ENCODE peak calls at places on chromosomes 13 and 19, in five cellular contexts. One of them, this sample, is unnamed.

GRCh38 chr13:99265823-99266426 is 7.7 kb upstream of the GPR18 start:
- DNase-seq in activated T-helper 1 cell treated with anti-CD3 and anti-CD28 coated beads, Interleukin-12 subunit alpha, Interleukin-12 subunit beta, Interleukin-2, Interleukin-4 antibody, amounts not matched to agents 30 ng/mL and 10 ng/mL and 1 ng/mL, durations not matched to agents 14 hours and 24 hours and 36 hours: no peak
- DNase-seq in NCI-H2081: peak
- DNase-seq in iris pigment epithelial cell: peak
- DNase-seq in Daoy: peak
- DNase-seq in this sample: peak

GRCh38 chr19:27805848-27806247 is 1407.1 kb downstream of the UQCRFS1 start:
- DNase-seq in Daoy: no peak
- DNase-seq in iris pigment epithelial cell: no peak
- DNase-seq in activated T-helper 1 cell treated with anti-CD3 and anti-CD28 coated beads, Interleukin-12 subunit alpha, Interleukin-12 subunit beta, Interleukin-2, Interleukin-4 antibody, amounts not matched to agents 30 ng/mL and 10 ng/mL and 1 ng/mL, durations not matched to agents 14 hours and 24 hours and 36 hours: no peak
- DNase-seq in NCI-H2081: no peak
- DNase-seq in this sample: no peak

GRCh38 chr13:50650478-50650877 is 193.0 kb downstream of the DLEU7 start:
- DNase-seq in activated T-helper 1 cell treated with anti-CD3 and anti-CD28 coated beads, Interleukin-12 subunit alpha, Interleukin-12 subunit beta, Interleukin-2, Interleukin-4 antibody, amounts not matched to agents 30 ng/mL and 10 ng/mL and 1 ng/mL, durations not matched to agents 14 hours and 24 hours and 36 hours: no peak
- DNase-seq in NCI-H2081: no peak
- DNase-seq in Daoy: no peak
- DNase-seq in iris pigment epithelial cell: no peak
- DNase-seq in this sample: no peak

GRCh38 chr13:23856008-23856750 is 33.0 kb downstream of the MIPEP start:
- DNase-seq in activated T-helper 1 cell treated with anti-CD3 and anti-CD28 coated beads, Interleukin-12 subunit alpha, Interleukin-12 subunit beta, Interleukin-2, Interleukin-4 antibody, amounts not matched to agents 30 ng/mL and 10 ng/mL and 1 ng/mL, durations not matched to agents 14 hours and 24 hours and 36 hours: no peak
- DNase-seq in Daoy: no peak
- DNase-seq in iris pigment epithelial cell: no peak
- DNase-seq in NCI-H2081: no peak
- DNase-seq in this sample: no peak

GRCh38 chr19:42386974-42387707 is 3.0 kb downstream of the CNFN start:
- DNase-seq in iris pigment epithelial cell: peak
- DNase-seq in NCI-H2081: peak
- DNase-seq in activated T-helper 1 cell treated with anti-CD3 and anti-CD28 coated beads, Interleukin-12 subunit alpha, Interleukin-12 subunit beta, Interleukin-2, Interleukin-4 antibody, amounts not matched to agents 30 ng/mL and 10 ng/mL and 1 ng/mL, durations not matched to agents 14 hours and 24 hours and 36 hours: peak
- DNase-seq in Daoy: peak
- DNase-seq in this sample: peak

GRCh38 chr13:36146513-36147276 is 15.5 kb upstream of the DCLK1 start:
- DNase-seq in iris pigment epithelial cell: peak
- DNase-seq in NCI-H2081: no peak
- DNase-seq in Daoy: no peak
- DNase-seq in activated T-helper 1 cell treated with anti-CD3 and anti-CD28 coated beads, Interleukin-12 subunit alpha, Interleukin-12 subunit beta, Interleukin-2, Interleukin-4 antibody, amounts not matched to agents 30 ng/mL and 10 ng/mL and 1 ng/mL, durations not matched to agents 14 hours and 24 hours and 36 hours: no peak
- DNase-seq in this sample: no peak

GRCh38 chr13:46622918-46623256 is 69.9 kb downstream of the LRCH1 start:
- DNase-seq in Daoy: peak
- DNase-seq in NCI-H2081: peak
- DNase-seq in iris pigment epithelial cell: peak
- DNase-seq in activated T-helper 1 cell treated with anti-CD3 and anti-CD28 coated beads, Interleukin-12 subunit alpha, Interleukin-12 subunit beta, Interleukin-2, Interleukin-4 antibody, amounts not matched to agents 30 ng/mL and 10 ng/mL and 1 ng/mL, durations not matched to agents 14 hours and 24 hours and 36 hours: no peak
- DNase-seq in this sample: no peak

GRCh38 chr19:1893791-1894190 is 8.5 kb upstream of the ABHD17A start:
- DNase-seq in iris pigment epithelial cell: no peak
- DNase-seq in Daoy: no peak
- DNase-seq in activated T-helper 1 cell treated with anti-CD3 and anti-CD28 coated beads, Interleukin-12 subunit alpha, Interleukin-12 subunit beta, Interleukin-2, Interleukin-4 antibody, amounts not matched to agents 30 ng/mL and 10 ng/mL and 1 ng/mL, durations not matched to agents 14 hours and 24 hours and 36 hours: no peak
- DNase-seq in NCI-H2081: no peak
- DNase-seq in this sample: no peak

GRCh38 chr19:47057328-47057727 is 8.9 kb upstream of the TMEM160 start:
- DNase-seq in NCI-H2081: no peak
- DNase-seq in activated T-helper 1 cell treated with anti-CD3 and anti-CD28 coated beads, Interleukin-12 subunit alpha, Interleukin-12 subunit beta, Interleukin-2, Interleukin-4 antibody, amounts not matched to agents 30 ng/mL and 10 ng/mL and 1 ng/mL, durations not matched to agents 14 hours and 24 hours and 36 hours: no peak
- DNase-seq in iris pigment epithelial cell: peak
- DNase-seq in Daoy: peak
- DNase-seq in this sample: no peak

GRCh38 chr13:20397896-20398295 is 127.8 kb downstream of the CRYL1 start:
- DNase-seq in iris pigment epithelial cell: no peak
- DNase-seq in Daoy: no peak
- DNase-seq in NCI-H2081: no peak
- DNase-seq in activated T-helper 1 cell treated with anti-CD3 and anti-CD28 coated beads, Interleukin-12 subunit alpha, Interleukin-12 subunit beta, Interleukin-2, Interleukin-4 antibody, amounts not matched to agents 30 ng/mL and 10 ng/mL and 1 ng/mL, durations not matched to agents 14 hours and 24 hours and 36 hours: no peak
- DNase-seq in this sample: no peak

GRCh38 chr19:40800339-40800996 is 1.5 kb downstream of the EGLN2 start:
- DNase-seq in Daoy: no peak
- DNase-seq in NCI-H2081: no peak
- DNase-seq in iris pigment epithelial cell: no peak
- DNase-seq in activated T-helper 1 cell treated with anti-CD3 and anti-CD28 coated beads, Interleukin-12 subunit alpha, Interleukin-12 subunit beta, Interleukin-2, Interleukin-4 antibody, amounts not matched to agents 30 ng/mL and 10 ng/mL and 1 ng/mL, durations not matched to agents 14 hours and 24 hours and 36 hours: no peak
- DNase-seq in this sample: no peak

GRCh38 chr19:33333615-33334014 is 31.3 kb upstream of the CEBPA start:
- DNase-seq in iris pigment epithelial cell: no peak
- DNase-seq in activated T-helper 1 cell treated with anti-CD3 and anti-CD28 coated beads, Interleukin-12 subunit alpha, Interleukin-12 subunit beta, Interleukin-2, Interleukin-4 antibody, amounts not matched to agents 30 ng/mL and 10 ng/mL and 1 ng/mL, durations not matched to agents 14 hours and 24 hours and 36 hours: no peak
- DNase-seq in Daoy: no peak
- DNase-seq in NCI-H2081: no peak
- DNase-seq in this sample: no peak

GRCh38 chr13:97911311-97912138 is 42.0 kb upstream of the IPO5 start:
- DNase-seq in Daoy: peak
- DNase-seq in NCI-H2081: no peak
- DNase-seq in activated T-helper 1 cell treated with anti-CD3 and anti-CD28 coated beads, Interleukin-12 subunit alpha, Interleukin-12 subunit beta, Interleukin-2, Interleukin-4 antibody, amounts not matched to agents 30 ng/mL and 10 ng/mL and 1 ng/mL, durations not matched to agents 14 hours and 24 hours and 36 hours: no peak
- DNase-seq in iris pigment epithelial cell: peak
- DNase-seq in this sample: no peak

GRCh38 chr13:73057284-73058025 is 1.4 kb upstream of the KLF5 start:
- DNase-seq in iris pigment epithelial cell: no peak
- DNase-seq in activated T-helper 1 cell treated with anti-CD3 and anti-CD28 coated beads, Interleukin-12 subunit alpha, Interleukin-12 subunit beta, Interleukin-2, Interleukin-4 antibody, amounts not matched to agents 30 ng/mL and 10 ng/mL and 1 ng/mL, durations not matched to agents 14 hours and 24 hours and 36 hours: no peak
- DNase-seq in NCI-H2081: no peak
- DNase-seq in Daoy: no peak
- DNase-seq in this sample: no peak

GRCh38 chr13:31442605-31443004 is 242.8 kb downstream of the B3GLCT start:
- DNase-seq in NCI-H2081: no peak
- DNase-seq in iris pigment epithelial cell: no peak
- DNase-seq in activated T-helper 1 cell treated with anti-CD3 and anti-CD28 coated beads, Interleukin-12 subunit alpha, Interleukin-12 subunit beta, Interleukin-2, Interleukin-4 antibody, amounts not matched to agents 30 ng/mL and 10 ng/mL and 1 ng/mL, durations not matched to agents 14 hours and 24 hours and 36 hours: no peak
- DNase-seq in Daoy: no peak
- DNase-seq in this sample: no peak

GRCh38 chr19:35644987-35645679 is 3.0 kb upstream of the COX6B1 start:
- DNase-seq in iris pigment epithelial cell: peak
- DNase-seq in Daoy: peak
- DNase-seq in NCI-H2081: peak
- DNase-seq in activated T-helper 1 cell treated with anti-CD3 and anti-CD28 coated beads, Interleukin-12 subunit alpha, Interleukin-12 subunit beta, Interleukin-2, Interleukin-4 antibody, amounts not matched to agents 30 ng/mL and 10 ng/mL and 1 ng/mL, durations not matched to agents 14 hours and 24 hours and 36 hours: peak
- DNase-seq in this sample: peak

GRCh38 chr13:24116103-24116502 is 44.4 kb upstream of the SPATA13 start:
- DNase-seq in iris pigment epithelial cell: no peak
- DNase-seq in NCI-H2081: no peak
- DNase-seq in activated T-helper 1 cell treated with anti-CD3 and anti-CD28 coated beads, Interleukin-12 subunit alpha, Interleukin-12 subunit beta, Interleukin-2, Interleukin-4 antibody, amounts not matched to agents 30 ng/mL and 10 ng/mL and 1 ng/mL, durations not matched to agents 14 hours and 24 hours and 36 hours: no peak
- DNase-seq in Daoy: no peak
- DNase-seq in this sample: no peak

GRCh38 chr19:44517146-44517545 is 12.3 kb downstream of the CEACAM20 start:
- DNase-seq in Daoy: no peak
- DNase-seq in NCI-H2081: no peak
- DNase-seq in iris pigment epithelial cell: no peak
- DNase-seq in activated T-helper 1 cell treated with anti-CD3 and anti-CD28 coated beads, Interleukin-12 subunit alpha, Interleukin-12 subunit beta, Interleukin-2, Interleukin-4 antibody, amounts not matched to agents 30 ng/mL and 10 ng/mL and 1 ng/mL, durations not matched to agents 14 hours and 24 hours and 36 hours: no peak
- DNase-seq in this sample: no peak

GRCh38 chr13:24161010-24161775 is 673 bp downstream of the SPATA13 start:
- DNase-seq in iris pigment epithelial cell: no peak
- DNase-seq in NCI-H2081: no peak
- DNase-seq in activated T-helper 1 cell treated with anti-CD3 and anti-CD28 coated beads, Interleukin-12 subunit alpha, Interleukin-12 subunit beta, Interleukin-2, Interleukin-4 antibody, amounts not matched to agents 30 ng/mL and 10 ng/mL and 1 ng/mL, durations not matched to agents 14 hours and 24 hours and 36 hours: peak
- DNase-seq in Daoy: peak
- DNase-seq in this sample: no peak

GRCh38 chr13:48185018-48185417 is 48.0 kb upstream of the ITM2B start:
- DNase-seq in NCI-H2081: no peak
- DNase-seq in Daoy: no peak
- DNase-seq in activated T-helper 1 cell treated with anti-CD3 and anti-CD28 coated beads, Interleukin-12 subunit alpha, Interleukin-12 subunit beta, Interleukin-2, Interleukin-4 antibody, amounts not matched to agents 30 ng/mL and 10 ng/mL and 1 ng/mL, durations not matched to agents 14 hours and 24 hours and 36 hours: no peak
- DNase-seq in iris pigment epithelial cell: no peak
- DNase-seq in this sample: no peak

GRCh38 chr13:44311011-44311481 is 62.6 kb upstream of the SERP2 start:
- DNase-seq in Daoy: no peak
- DNase-seq in NCI-H2081: no peak
- DNase-seq in activated T-helper 1 cell treated with anti-CD3 and anti-CD28 coated beads, Interleukin-12 subunit alpha, Interleukin-12 subunit beta, Interleukin-2, Interleukin-4 antibody, amounts not matched to agents 30 ng/mL and 10 ng/mL and 1 ng/mL, durations not matched to agents 14 hours and 24 hours and 36 hours: no peak
- DNase-seq in iris pigment epithelial cell: peak
- DNase-seq in this sample: no peak

GRCh38 chr19:13152356-13152853 is 2.2 kb downstream of the IER2 start:
- DNase-seq in NCI-H2081: no peak
- DNase-seq in Daoy: no peak
- DNase-seq in activated T-helper 1 cell treated with anti-CD3 and anti-CD28 coated beads, Interleukin-12 subunit alpha, Interleukin-12 subunit beta, Interleukin-2, Interleukin-4 antibody, amounts not matched to agents 30 ng/mL and 10 ng/mL and 1 ng/mL, durations not matched to agents 14 hours and 24 hours and 36 hours: no peak
- DNase-seq in iris pigment epithelial cell: no peak
- DNase-seq in this sample: no peak

GRCh38 chr13:106464076-106464475 is 71.4 kb downstream of the EFNB2 start:
- DNase-seq in NCI-H2081: no peak
- DNase-seq in iris pigment epithelial cell: peak
- DNase-seq in activated T-helper 1 cell treated with anti-CD3 and anti-CD28 coated beads, Interleukin-12 subunit alpha, Interleukin-12 subunit beta, Interleukin-2, Interleukin-4 antibody, amounts not matched to agents 30 ng/mL and 10 ng/mL and 1 ng/mL, durations not matched to agents 14 hours and 24 hours and 36 hours: no peak
- DNase-seq in Daoy: peak
- DNase-seq in this sample: no peak

GRCh38 chr19:42532881-42533280 is 4.6 kb upstream of the CEACAM1 start:
- DNase-seq in Daoy: no peak
- DNase-seq in NCI-H2081: no peak
- DNase-seq in iris pigment epithelial cell: no peak
- DNase-seq in activated T-helper 1 cell treated with anti-CD3 and anti-CD28 coated beads, Interleukin-12 subunit alpha, Interleukin-12 subunit beta, Interleukin-2, Interleukin-4 antibody, amounts not matched to agents 30 ng/mL and 10 ng/mL and 1 ng/mL, durations not matched to agents 14 hours and 24 hours and 36 hours: no peak
- DNase-seq in this sample: no peak

GRCh38 chr13:113851480-113851803 is 12.4 kb downstream of the GAS6 start:
- DNase-seq in iris pigment epithelial cell: no peak
- DNase-seq in Daoy: no peak
- DNase-seq in NCI-H2081: no peak
- DNase-seq in activated T-helper 1 cell treated with anti-CD3 and anti-CD28 coated beads, Interleukin-12 subunit alpha, Interleukin-12 subunit beta, Interleukin-2, Interleukin-4 antibody, amounts not matched to agents 30 ng/mL and 10 ng/mL and 1 ng/mL, durations not matched to agents 14 hours and 24 hours and 36 hours: no peak
- DNase-seq in this sample: no peak

GRCh38 chr19:34310494-34310981 is 54.5 kb upstream of the GPI start:
- DNase-seq in Daoy: no peak
- DNase-seq in NCI-H2081: peak
- DNase-seq in activated T-helper 1 cell treated with anti-CD3 and anti-CD28 coated beads, Interleukin-12 subunit alpha, Interleukin-12 subunit beta, Interleukin-2, Interleukin-4 antibody, amounts not matched to agents 30 ng/mL and 10 ng/mL and 1 ng/mL, durations not matched to agents 14 hours and 24 hours and 36 hours: no peak
- DNase-seq in iris pigment epithelial cell: no peak
- DNase-seq in this sample: no peak

This sample was measured in NCI-H2227 treated with DMSO at 0.1 percent for 48 hours.